ENCODE peak calls at places on chromosomes 3 and 15, in eight cellular contexts. W is astrocyte of the spinal cord, Z is lung, T is transverse colon, G is IMR-90, D is Calu3, Y is GM12878, H is fibroblast of mammary gland. C is an unnamed sample.

GRCh38 chr3:14725015-14725431 is 50.1 kb downstream of the C3orf20 start:
- DNase-seq in W (no peak), Z (no peak), T (peak; percentile 22), G (peak; percentile 64), D (no peak), Y (no peak), H (peak; percentile 86), C (peak; percentile 75)

GRCh38 chr15:100918690-100919480 is at the start of gene LRRK1:
- DNase-seq in W (peak; percentile 57), Z (no peak), T (peak; percentile 52), G (peak; percentile 40), D (peak; percentile 72), Y (no peak), H (peak; percentile 32), C (no peak)

GRCh38 chr3:131454501-131454900 is 48.3 kb downstream of the MRPL3 start:
- DNase-seq in W (peak; percentile 30), Z (no peak), T (no peak), G (peak; percentile 66), D (no peak), Y (no peak), H (peak; percentile 90), C (peak; percentile 40)

GRCh38 chr3:16350953-16351318 is 85.9 kb downstream of the OXNAD1 start:
- DNase-seq in W (no peak), Z (no peak), T (no peak), G (peak; percentile 20), D (no peak), Y (no peak), H (no peak), C (no peak)

GRCh38 chr3:193240436-193240849 is 579 bp upstream of the PLAAT1 start:
- DNase-seq in W (no peak), Z (no peak), T (no peak), G (no peak), D (no peak), Y (no peak), H (no peak), C (no peak)

GRCh38 chr3:106814231-106814630 is 563.0 kb upstream of the CCDC54 start:
- DNase-seq in W (no peak), Z (no peak), T (no peak), G (no peak), D (no peak), Y (no peak), H (no peak), C (no peak)

GRCh38 chr15:27844018-27844666 is 255.0 kb downstream of the OCA2 start:
- DNase-seq in W (peak; percentile 87), Z (no peak), T (no peak), G (peak; percentile 82), D (no peak), Y (no peak), H (peak; percentile 69), C (peak; percentile 10)

GRCh38 chr3:149004622-149005021 is 13.3 kb downstream of the GYG1 start:
- DNase-seq in W (peak; percentile 66), Z (no peak), T (no peak), G (peak; percentile 68), D (no peak), Y (no peak), H (peak; percentile 72), C (peak; percentile 43)

GRCh38 chr3:141009496-141009895 is 41.7 kb upstream of the SPSB4 start:
- DNase-seq in W (no peak), Z (no peak), T (no peak), G (no peak), D (no peak), Y (no peak), H (no peak), C (no peak)
- TF ChIP-seq CTCF in W (no peak), Z (no peak), T (no peak), G (no peak), D (no peak), Y (no peak), H (no peak), C (no peak)

GRCh38 chr15:22980189-22981136 is at the start of gene CYFIP1:
- DNase-seq in W (peak; percentile 84), Z (peak; percentile 86), T (peak; percentile 90), G (peak; percentile 83), D (peak; percentile 75), Y (no peak), H (peak; percentile 80), C (peak; percentile 68)

GRCh38 chr15:22979699-22980188 is 424 bp downstream of the CYFIP1 start:
- DNase-seq in W (no peak), Z (no peak), T (peak; percentile 26), G (peak; percentile 25), D (peak; percentile 1), Y (no peak), H (peak; percentile 22), C (no peak)

GRCh38 chr15:22981336-22981840 is 1.2 kb upstream of the CYFIP1 start:
- DNase-seq in W (no peak), Z (no peak), T (no peak), G (no peak), D (no peak), Y (no peak), H (no peak), C (no peak)

GRCh38 chr15:22978691-22979068 is 1.5 kb downstream of the CYFIP1 start:
- DNase-seq in W (no peak), Z (no peak), T (no peak), G (no peak), D (no peak), Y (no peak), H (no peak), C (no peak)

GRCh38 chr15:22979069-22979698 is 984 bp downstream of the CYFIP1 start:
- DNase-seq in W (peak; percentile 48), Z (peak; percentile 59), T (peak; percentile 80), G (peak; percentile 42), D (peak; percentile 25), Y (no peak), H (peak; percentile 40), C (peak; percentile 45)
- TF ChIP-seq CTCF in W (no peak), Z (no peak), T (no peak), G (no peak), D (no peak), Y (no peak), H (no peak), C (no peak)

DNA sequence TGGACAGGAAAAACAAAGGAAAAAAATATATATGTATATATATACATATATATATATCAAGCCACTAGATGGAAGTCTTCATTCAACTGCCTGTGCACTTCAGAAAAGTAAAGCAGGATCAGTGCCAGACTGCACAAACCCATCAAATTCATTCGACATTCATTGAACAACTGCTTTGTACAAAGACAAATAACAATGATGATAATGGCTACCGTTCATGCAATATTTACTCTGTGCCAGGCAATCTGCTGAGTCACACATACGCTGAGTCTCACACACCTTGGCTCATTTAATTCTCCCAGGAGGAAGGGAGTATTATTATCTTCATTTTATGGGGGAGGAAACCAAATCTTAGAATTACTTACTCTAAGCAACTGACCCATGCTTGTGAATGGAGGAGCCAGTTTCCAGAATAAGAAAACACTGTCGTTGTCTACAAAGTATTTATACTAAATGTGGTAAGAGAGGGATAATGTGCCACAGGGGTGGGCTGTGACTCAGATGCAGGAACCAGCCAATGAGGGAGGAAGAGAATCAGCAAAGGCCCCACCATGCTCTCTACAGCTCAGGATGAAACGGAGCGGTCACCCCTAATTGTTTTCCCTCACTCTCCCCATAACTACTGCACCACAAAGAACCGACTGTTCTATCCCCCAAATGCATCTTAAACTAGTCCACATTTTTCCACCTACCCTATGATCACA is 44.4 kb downstream of the BFSP2 start:
- DNase-seq in W (peak; percentile 49), Z (no peak), T (peak; percentile 29), G (peak; percentile 24), D (peak; percentile 63), Y (no peak), H (peak; percentile 38), C (no peak)
- TF ChIP-seq CTCF in W (peak; percentile 17), Z (no peak), T (no peak), G (peak; percentile 24), D (no peak), Y (no peak), H (no peak), C (peak; percentile 21)

GRCh38 chr3:127600749-127601456 is 2.7 kb downstream of the MCM2 start:
- DNase-seq in W (no peak), Z (no peak), T (no peak), G (no peak), D (no peak), Y (no peak), H (no peak), C (no peak)
- TF ChIP-seq CTCF in W (no peak), Z (no peak), T (no peak), G (no peak), D (no peak), Y (no peak), H (no peak), C (no peak)

GRCh38 chr15:99561476-99562230 is 4.1 kb upstream of the MEF2A start:
- DNase-seq in W (no peak), Z (no peak), T (no peak), G (no peak), D (no peak), Y (no peak), H (no peak), C (no peak)

GRCh38 chr15:99564221-99565030 is 1.4 kb upstream of the MEF2A start:
- DNase-seq in W (peak; percentile 60), Z (no peak), T (peak; percentile 19), G (peak; percentile 13), D (no peak), Y (peak; percentile 50), H (no peak), C (no peak)

GRCh38 chr15:99565031-99565280 is 828 bp upstream of the MEF2A start:
- DNase-seq in W (no peak), Z (no peak), T (no peak), G (no peak), D (no peak), Y (no peak), H (no peak), C (no peak)

GRCh38 chr15:99565281-99566156 is at the start of gene MEF2A:
- DNase-seq in W (peak; percentile 95), Z (peak; percentile 95), T (peak; percentile 95), G (peak; percentile 93), D (peak; percentile 97), Y (peak; percentile 69), H (peak; percentile 92), C (peak; percentile 94)

DNA sequence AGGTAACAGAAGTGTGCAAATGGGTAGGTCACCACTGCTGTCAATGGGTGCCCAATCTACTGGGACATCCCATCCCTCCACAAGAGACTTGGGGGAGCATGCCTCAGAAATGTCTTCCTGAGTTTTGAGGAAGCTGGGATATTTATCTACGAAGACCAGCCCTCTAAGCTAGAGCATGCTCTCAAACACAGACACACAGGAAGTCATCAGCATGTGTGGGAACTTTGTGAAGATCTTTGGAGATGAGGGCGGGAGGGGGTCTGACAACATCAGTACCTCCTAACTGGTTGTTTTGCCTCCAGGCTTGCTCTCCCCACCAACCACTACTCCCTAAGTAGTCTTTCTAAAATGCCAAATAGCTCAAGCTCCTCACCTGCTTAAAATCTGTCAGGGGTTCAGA is 3.5 kb upstream of the MEF2A start:
- DNase-seq in W (no peak), Z (no peak), T (no peak), G (no peak), D (no peak), Y (no peak), H (no peak), C (no peak)
- TF ChIP-seq CTCF in W (no peak), Z (no peak), T (no peak), G (no peak), D (no peak), Y (no peak), H (no peak), C (no peak)

DNA sequence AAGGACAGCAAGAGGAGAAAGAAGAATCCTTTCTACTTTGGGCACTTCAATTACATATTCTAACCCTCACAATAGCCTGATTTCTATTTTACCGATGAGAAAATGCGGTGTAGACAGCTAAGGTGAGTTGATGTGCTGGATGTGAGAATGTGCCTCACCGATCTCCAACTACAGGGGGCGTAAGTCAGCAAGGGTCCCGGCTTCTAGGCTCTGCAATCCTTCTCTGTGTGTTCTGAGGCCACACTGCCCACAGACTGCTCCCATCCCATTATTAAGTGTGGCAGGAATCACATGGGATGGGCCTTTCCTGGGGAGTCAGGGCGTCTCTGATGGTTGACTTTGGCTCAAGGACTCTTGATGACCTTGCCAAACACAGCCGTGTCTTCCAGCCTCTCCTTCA is 23.6 kb upstream of the RPL35A start:
- DNase-seq in W (no peak), Z (no peak), T (no peak), G (no peak), D (no peak), Y (no peak), H (no peak), C (no peak)
- TF ChIP-seq CTCF in W (no peak), Z (no peak), T (no peak), G (no peak), D (no peak), Y (peak; percentile 11), H (peak; percentile 21), C (peak; percentile 34)

C was measured in HFFc6.